ENCODE peak calls at places on chromosome 12, in seven cellular contexts. L, W, N, M, H, P and Q are unnamed samples.

GRCh38 chr12:19169222-19169621 is 39.7 kb downstream of the PLEKHA5 start:
- DNase-seq in L (no peak), M (no peak), H (no peak), N (no peak), P (no peak), W (no peak), Q (no peak)

GRCh38 chr12:12839886-12840285 is 26.7 kb downstream of the DDX47 start:
- DNase-seq in N (no peak), M (no peak), W (no peak), H (no peak), P (no peak), L (peak), Q (peak)

GRCh38 chr12:4292266-4293063 is 18.9 kb downstream of the CCND2 start:
- DNase-seq in L (no peak), H (no peak), M (no peak), W (no peak), N (no peak), P (no peak), Q (no peak)

GRCh38 chr12:2644678-2645405 is 149.9 kb upstream of the FKBP4 start:
- DNase-seq in W (no peak), M (no peak), P (no peak), N (no peak), L (no peak), H (no peak), Q (no peak)

GRCh38 chr12:52892974-52893373 is 11.9 kb downstream of the KRT8 start:
- DNase-seq in P (no peak), H (no peak), M (no peak), W (no peak), N (no peak), L (no peak), Q (no peak)

GRCh38 chr12:67452119-67452805 is 183.1 kb downstream of the CAND1 start:
- DNase-seq in L (no peak), H (peak), W (no peak), N (peak), P (no peak), M (no peak), Q (no peak)

GRCh38 chr12:94615284-94616216 is 34.8 kb downstream of the TMCC3 start:
- DNase-seq in H (no peak), M (no peak), W (no peak), P (no peak), L (peak), N (no peak), Q (no peak)

GRCh38 chr12:116397148-116397547 is 119.7 kb upstream of the MED13L start:
- DNase-seq in M (no peak), W (no peak), N (no peak), L (peak), H (no peak), P (no peak), Q (peak)

GRCh38 chr12:45655186-45655585 is 74.3 kb upstream of the ARID2 start:
- DNase-seq in H (peak), M (peak), N (peak), W (no peak), P (peak), L (peak), Q (no peak)

GRCh38 chr12:123131291-123131831 is 19.5 kb downstream of the PITPNM2 start:
- DNase-seq in N (no peak), H (no peak), W (no peak), L (no peak), M (no peak), P (no peak), Q (no peak)

GRCh38 chr12:117641885-117642284 is 280.5 kb upstream of the NOS1 start:
- DNase-seq in L (no peak), P (no peak), H (no peak), M (no peak), W (no peak), N (no peak), Q (no peak)

GRCh38 chr12:89314060-89314761 is 38.1 kb downstream of the DUSP6 start:
- DNase-seq in L (no peak), N (no peak), M (no peak), W (no peak), P (no peak), H (no peak), Q (no peak)

GRCh38 chr12:89826468-89826867 is 117.8 kb upstream of the ATP2B1 start:
- DNase-seq in M (no peak), H (no peak), W (no peak), P (no peak), L (no peak), N (no peak), Q (no peak)

GRCh38 chr12:1918081-1918874 is at the start of gene CACNA2D4:
- DNase-seq in L (peak), M (no peak), W (no peak), H (no peak), P (no peak), N (peak), Q (no peak)

GRCh38 chr12:321606-322326 is 59.1 kb upstream of the SLC6A13 start:
- DNase-seq in N (peak), P (no peak), M (no peak), W (no peak), H (peak), L (peak), Q (no peak)

GRCh38 chr12:131832393-131833231 is 4.4 kb downstream of the MMP17 start:
- DNase-seq in W (peak), L (peak), P (no peak), H (no peak), M (peak), N (no peak), Q (peak)

GRCh38 chr12:65892905-65893304 is 68.6 kb downstream of the HMGA2 start:
- DNase-seq in H (no peak), M (no peak), N (peak), W (no peak), L (peak), P (no peak), Q (no peak)

GRCh38 chr12:40819427-40820108 is 127.3 kb downstream of the CNTN1 start:
- DNase-seq in P (no peak), W (no peak), H (no peak), N (no peak), M (no peak), L (no peak), Q (no peak)

GRCh38 chr12:73589220-73589619 is 948.4 kb upstream of the ATXN7L3B start:
- DNase-seq in L (no peak), M (no peak), H (no peak), W (no peak), P (no peak), N (no peak), Q (no peak)

GRCh38 chr12:71124833-71125460 is 32.9 kb downstream of the TSPAN8 start:
- DNase-seq in W (no peak), H (no peak), L (no peak), M (peak), P (no peak), N (no peak), Q (no peak)

GRCh38 chr12:131203666-131204415 is 250.1 kb downstream of the ADGRD1 start:
- DNase-seq in L (no peak), H (no peak), W (no peak), N (no peak), P (no peak), M (no peak), Q (no peak)

GRCh38 chr12:125097427-125097826 is 32.2 kb downstream of the AACS start:
- DNase-seq in L (no peak), W (no peak), M (no peak), P (no peak), N (no peak), H (no peak), Q (no peak)

GRCh38 chr12:52122904-52123303 is 43.4 kb downstream of the SMIM41 start:
- DNase-seq in N (no peak), H (no peak), W (no peak), M (no peak), P (no peak), L (no peak), Q (no peak)

GRCh38 chr12:70843363-70843762 is 77.2 kb downstream of the PTPRR start:
- DNase-seq in M (no peak), N (no peak), P (no peak), W (no peak), H (no peak), L (no peak), Q (no peak)

GRCh38 chr12:95484524-95484923 is 10.6 kb downstream of the METAP2 start:
- DNase-seq in H (no peak), M (no peak), L (peak), N (no peak), W (no peak), P (no peak), Q (no peak)